ENCODE peak calls at places on chromosomes 13 and 19, in ten cellular contexts. One of them, this sample, is unnamed.

GRCh38 chr13:106416645-106417044 is 118.8 kb downstream of the EFNB2 start:
- DNase-seq in HFFc6: no peak
- DNase-seq in aorta: no peak
- DNase-seq in posterior vena cava: no peak
- DNase-seq in body of pancreas: no peak
- DNase-seq in GM03348: no peak
- DNase-seq in GM20000: no peak
- DNase-seq in NCI-H1417: no peak
- DNase-seq in nephron progenitor cell: no peak
- DNase-seq in kidney epithelial cell: no peak
- DNase-seq in this sample: no peak

GRCh38 chr19:49705919-49706318 is 15.0 kb downstream of the CPT1C start:
- DNase-seq in HFFc6: no peak
- DNase-seq in aorta: no peak
- DNase-seq in posterior vena cava: no peak
- DNase-seq in body of pancreas: no peak
- DNase-seq in GM03348: no peak
- DNase-seq in GM20000: no peak
- DNase-seq in NCI-H1417: no peak
- DNase-seq in nephron progenitor cell: no peak
- DNase-seq in kidney epithelial cell: no peak
- DNase-seq in this sample: no peak

GRCh38 chr13:28569886-28570285 is 75.0 kb upstream of the FLT1 start:
- DNase-seq in HFFc6: no peak
- DNase-seq in aorta: no peak
- DNase-seq in posterior vena cava: no peak
- DNase-seq in body of pancreas: no peak
- DNase-seq in GM03348: no peak
- DNase-seq in GM20000: no peak
- DNase-seq in NCI-H1417: no peak
- DNase-seq in nephron progenitor cell: no peak
- DNase-seq in kidney epithelial cell: no peak
- DNase-seq in this sample: no peak

GRCh38 chr19:46466536-46467199 is 4.7 kb downstream of the PNMA8A start:
- DNase-seq in HFFc6: peak; percentile 78
- DNase-seq in aorta: peak; percentile 90
- DNase-seq in posterior vena cava: no peak
- DNase-seq in body of pancreas: no peak
- DNase-seq in GM03348: peak; percentile 87
- DNase-seq in GM20000: peak; percentile 62
- DNase-seq in NCI-H1417: no peak
- DNase-seq in nephron progenitor cell: no peak
- DNase-seq in kidney epithelial cell: no peak
- DNase-seq in this sample: no peak

GRCh38 chr13:76879211-76879875 is 6.9 kb downstream of the KCTD12 start:
- DNase-seq in HFFc6: peak; percentile 76
- DNase-seq in aorta: peak; percentile 89
- DNase-seq in posterior vena cava: peak; percentile 90
- DNase-seq in body of pancreas: peak; percentile 28
- DNase-seq in GM03348: peak; percentile 82
- DNase-seq in GM20000: peak; percentile 61
- DNase-seq in NCI-H1417: no peak
- DNase-seq in nephron progenitor cell: no peak
- DNase-seq in kidney epithelial cell: no peak
- DNase-seq in this sample: no peak

GRCh38 chr13:41722684-41723083 is 238.2 kb downstream of the VWA8 start:
- DNase-seq in HFFc6: no peak
- DNase-seq in aorta: no peak
- DNase-seq in posterior vena cava: no peak
- DNase-seq in body of pancreas: no peak
- DNase-seq in GM03348: no peak
- DNase-seq in GM20000: no peak
- DNase-seq in NCI-H1417: no peak
- DNase-seq in nephron progenitor cell: no peak
- DNase-seq in kidney epithelial cell: no peak
- DNase-seq in this sample: no peak

GRCh38 chr13:110409581-110409992 is 102.5 kb downstream of the COL4A2 start:
- DNase-seq in HFFc6: peak; percentile 74
- DNase-seq in aorta: peak; percentile 83
- DNase-seq in posterior vena cava: peak; percentile 89
- DNase-seq in body of pancreas: no peak
- DNase-seq in GM03348: peak; percentile 46
- DNase-seq in GM20000: no peak
- DNase-seq in NCI-H1417: no peak
- DNase-seq in nephron progenitor cell: no peak
- DNase-seq in kidney epithelial cell: no peak
- DNase-seq in this sample: no peak

GRCh38 chr19:2338751-2339643 is 10.5 kb downstream of the SPPL2B start:
- DNase-seq in HFFc6: no peak
- DNase-seq in aorta: no peak
- DNase-seq in posterior vena cava: no peak
- DNase-seq in body of pancreas: no peak
- DNase-seq in GM03348: no peak
- DNase-seq in GM20000: no peak
- DNase-seq in NCI-H1417: no peak
- DNase-seq in nephron progenitor cell: no peak
- DNase-seq in kidney epithelial cell: no peak
- DNase-seq in this sample: no peak

GRCh38 chr19:43966079-43966694 is 15.2 kb downstream of the ZNF221 start:
- DNase-seq in HFFc6: no peak
- DNase-seq in aorta: no peak
- DNase-seq in posterior vena cava: no peak
- DNase-seq in body of pancreas: no peak
- DNase-seq in GM03348: no peak
- DNase-seq in GM20000: no peak
- DNase-seq in NCI-H1417: no peak
- DNase-seq in nephron progenitor cell: no peak
- DNase-seq in kidney epithelial cell: no peak
- DNase-seq in this sample: no peak

GRCh38 chr19:49554701-49555181 is 25.6 kb downstream of the NOSIP start:
- DNase-seq in HFFc6: no peak
- DNase-seq in aorta: no peak
- DNase-seq in posterior vena cava: no peak
- DNase-seq in body of pancreas: peak; percentile 47
- DNase-seq in GM03348: no peak
- DNase-seq in GM20000: no peak
- DNase-seq in NCI-H1417: no peak
- DNase-seq in nephron progenitor cell: no peak
- DNase-seq in kidney epithelial cell: no peak
- DNase-seq in this sample: no peak

GRCh38 chr19:45973564-45974338 is at the start of gene NOVA2:
- DNase-seq in HFFc6: no peak
- DNase-seq in aorta: peak; percentile 87
- DNase-seq in posterior vena cava: peak; percentile 91
- DNase-seq in body of pancreas: peak; percentile 54
- DNase-seq in GM03348: peak; percentile 77
- DNase-seq in GM20000: peak; percentile 72
- DNase-seq in NCI-H1417: peak; percentile 71
- DNase-seq in nephron progenitor cell: peak; percentile 86
- DNase-seq in kidney epithelial cell: no peak
- DNase-seq in this sample: peak; percentile 56

GRCh38 chr19:51119089-51119488 is 5.6 kb upstream of the SIGLEC9 start:
- DNase-seq in HFFc6: no peak
- DNase-seq in aorta: no peak
- DNase-seq in posterior vena cava: peak; percentile 34
- DNase-seq in body of pancreas: no peak
- DNase-seq in GM03348: no peak
- DNase-seq in GM20000: no peak
- DNase-seq in NCI-H1417: no peak
- DNase-seq in nephron progenitor cell: no peak
- DNase-seq in kidney epithelial cell: no peak
- DNase-seq in this sample: no peak

GRCh38 chr13:40336228-40337221 is 329.9 kb downstream of the FOXO1 start:
- DNase-seq in HFFc6: no peak
- DNase-seq in aorta: no peak
- DNase-seq in posterior vena cava: no peak
- DNase-seq in body of pancreas: peak; percentile 80
- DNase-seq in GM03348: no peak
- DNase-seq in GM20000: no peak
- DNase-seq in NCI-H1417: no peak
- DNase-seq in nephron progenitor cell: no peak
- DNase-seq in kidney epithelial cell: no peak
- DNase-seq in this sample: no peak

GRCh38 chr13:30124131-30124768 is 183.1 kb downstream of the KATNAL1 start:
- DNase-seq in HFFc6: no peak
- DNase-seq in aorta: no peak
- DNase-seq in posterior vena cava: no peak
- DNase-seq in body of pancreas: no peak
- DNase-seq in GM03348: no peak
- DNase-seq in GM20000: no peak
- DNase-seq in NCI-H1417: no peak
- DNase-seq in nephron progenitor cell: no peak
- DNase-seq in kidney epithelial cell: no peak
- DNase-seq in this sample: no peak

GRCh38 chr13:91647361-91647970 is 249.0 kb downstream of the GPC5 start:
- DNase-seq in HFFc6: no peak
- DNase-seq in aorta: no peak
- DNase-seq in posterior vena cava: no peak
- DNase-seq in body of pancreas: peak; percentile 9
- DNase-seq in GM03348: no peak
- DNase-seq in GM20000: peak; percentile 5
- DNase-seq in NCI-H1417: no peak
- DNase-seq in nephron progenitor cell: peak; percentile 49
- DNase-seq in kidney epithelial cell: no peak
- DNase-seq in this sample: peak; percentile 15

GRCh38 chr19:35000647-35001501 is 751 bp downstream of the GRAMD1A start:
- DNase-seq in HFFc6: peak; percentile 23
- DNase-seq in aorta: no peak
- DNase-seq in posterior vena cava: peak; percentile 82
- DNase-seq in body of pancreas: peak; percentile 60
- DNase-seq in GM03348: peak; percentile 73
- DNase-seq in GM20000: peak; percentile 64
- DNase-seq in NCI-H1417: peak; percentile 49
- DNase-seq in nephron progenitor cell: peak; percentile 38
- DNase-seq in kidney epithelial cell: peak; percentile 12
- DNase-seq in this sample: no peak

This sample was measured in NCI-H460.